ENCODE peak calls at places on chromosomes 13 and 19, in nine cellular contexts. P is neural progenitor cell, C is pancreas, A is GM23338, I is heart right ventricle, Y is neuronal stem cell, K is keratinocyte, V is aorta, L is coronary artery. D is an unnamed sample.

GRCh38 chr19:22619932-22620331 is 14.2 kb upstream of the ZNF492 start:
- DNase-seq in P (no peak), C (no peak), A (no peak), I (no peak), Y (no peak), K (no peak), V (no peak), L (peak; percentile 47), D (no peak)

GRCh38 chr13:33676045-33676699 is 141.8 kb upstream of the RFC3 start:
- DNase-seq in P (no peak), C (peak; percentile 61), A (no peak), I (peak; percentile 18), Y (no peak), K (no peak), V (no peak), L (no peak), D (no peak)

GRCh38 chr13:76965759-76966421 is 17.6 kb downstream of the ACOD1 start:
- DNase-seq in P (no peak), C (no peak), A (no peak), I (peak; percentile 63), Y (no peak), K (no peak), V (peak; percentile 85), L (no peak), D (no peak)

GRCh38 chr13:110652755-110653154 is 37.4 kb downstream of the NAXD start:
- DNase-seq in P (no peak), C (no peak), A (no peak), I (no peak), Y (no peak), K (no peak), V (no peak), L (no peak), D (no peak)

GRCh38 chr13:94248454-94249233 is 230.8 kb downstream of the DCT start:
- DNase-seq in P (no peak), C (no peak), A (no peak), I (no peak), Y (no peak), K (no peak), V (no peak), L (no peak), D (no peak)

GRCh38 chr19:7535993-7536685 is 622 bp downstream of the PNPLA6 start:
- DNase-seq in P (no peak), C (no peak), A (peak; percentile 69), I (no peak), Y (no peak), K (no peak), V (no peak), L (no peak), D (no peak)

GRCh38 chr19:49858591-49858985 is 7.6 kb downstream of the PTOV1 start:
- DNase-seq in P (no peak), C (no peak), A (no peak), I (no peak), Y (no peak), K (no peak), V (no peak), L (no peak), D (no peak)

GRCh38 chr19:58570770-58571574 is 2.2 kb downstream of the MZF1 start:
- DNase-seq in P (no peak), C (peak; percentile 13), A (no peak), I (peak; percentile 5), Y (no peak), K (no peak), V (peak; percentile 51), L (no peak), D (no peak)

GRCh38 chr13:110869231-110869804 is 45.6 kb downstream of the ANKRD10 start:
- DNase-seq in P (no peak), C (no peak), A (peak; percentile 24), I (peak; percentile 61), Y (no peak), K (no peak), V (no peak), L (no peak), D (no peak)

GRCh38 chr13:49540552-49540951 is 44.8 kb downstream of the PHF11 start:
- DNase-seq in P (peak; percentile 5), C (no peak), A (no peak), I (no peak), Y (peak; percentile 35), K (no peak), V (no peak), L (no peak), D (no peak)

GRCh38 chr13:45411631-45412030 is 6.5 kb downstream of the SLC25A30 start:
- DNase-seq in P (no peak), C (no peak), A (no peak), I (no peak), Y (no peak), K (no peak), V (no peak), L (no peak), D (no peak)

GRCh38 chr13:101946411-101946810 is 455.4 kb downstream of the FGF14 start:
- DNase-seq in P (no peak), C (no peak), A (no peak), I (no peak), Y (no peak), K (no peak), V (no peak), L (no peak), D (no peak)

GRCh38 chr19:46603195-46603637 is 2.1 kb downstream of the CALM3 start:
- DNase-seq in P (no peak), C (peak; percentile 85), A (no peak), I (no peak), Y (no peak), K (no peak), V (peak; percentile 42), L (no peak), D (no peak)

GRCh38 chr13:51262501-51263211 is 40.5 kb downstream of the FAM124A start:
- DNase-seq in P (peak; percentile 55), C (no peak), A (no peak), I (no peak), Y (no peak), K (no peak), V (no peak), L (no peak), D (no peak)

DNA sequence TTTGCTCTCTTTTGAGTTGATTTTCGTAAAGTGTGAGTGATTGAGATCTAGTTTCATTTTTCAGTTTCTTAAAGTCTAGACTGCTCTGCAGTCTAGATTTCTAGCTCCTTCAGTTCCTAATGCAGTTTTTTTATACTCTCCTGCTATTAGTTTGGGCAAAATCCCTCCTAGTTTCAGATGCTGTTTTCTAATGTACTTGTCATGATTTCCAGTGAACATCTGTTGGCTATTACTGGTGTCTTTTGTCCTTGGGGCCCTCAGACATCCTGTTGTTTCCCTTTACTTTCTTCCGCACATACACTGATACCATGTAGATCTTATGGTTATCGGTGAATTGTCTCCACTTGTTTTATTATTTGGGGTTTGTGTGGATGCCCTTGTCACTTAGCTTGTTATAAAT is 292.1 kb downstream of the TDRD3 start:
- DNase-seq in P (no peak), C (no peak), A (no peak), I (no peak), Y (no peak), K (no peak), V (no peak), L (no peak), D (no peak)
- H3K27ac ChIP-seq in P (no peak overlapping the region), C (no peak overlapping the region), A (no peak overlapping the region), I (no peak overlapping the region), Y (no peak overlapping the region), K (no peak overlapping the region), V (no peak overlapping the region), L (no peak overlapping the region), D (no peak overlapping the region)

GRCh38 chr13:30370146-30370545 is 52.1 kb upstream of the UBE2L5 start:
- DNase-seq in P (no peak), C (no peak), A (no peak), I (no peak), Y (no peak), K (no peak), V (no peak), L (no peak), D (no peak)
- H3K27ac ChIP-seq in P (no peak overlapping the region), C (no peak overlapping the region), A (no peak overlapping the region), I (no peak overlapping the region), Y (no peak overlapping the region), K (no peak overlapping the region), V (no peak overlapping the region), L (no peak overlapping the region), D (no peak overlapping the region)

GRCh38 chr19:9250630-9251029 is at the start of gene OR7E24:
- DNase-seq in P (no peak), C (no peak), A (no peak), I (no peak), Y (no peak), K (no peak), V (no peak), L (no peak), D (no peak)

GRCh38 chr19:9251236-9251635 is 506 bp downstream of the OR7E24 start:
- DNase-seq in P (no peak), C (no peak), A (no peak), I (no peak), Y (no peak), K (no peak), V (no peak), L (no peak), D (no peak)
- H3K27ac ChIP-seq in P (no peak overlapping the region), C (no peak overlapping the region), A (no peak overlapping the region), I (no peak overlapping the region), Y (no peak overlapping the region), K (no peak overlapping the region), V (no peak overlapping the region), L (no peak overlapping the region), D (no peak overlapping the region)

GRCh38 chr19:13797870-13798269 is 2.6 kb downstream of the ZSWIM4 start:
- DNase-seq in P (no peak), C (no peak), A (no peak), I (no peak), Y (no peak), K (no peak), V (peak; percentile 82), L (no peak), D (peak; percentile 34)
- H3K27ac ChIP-seq in P (no peak overlapping the region), C (no peak overlapping the region), A (no peak overlapping the region), I (no peak overlapping the region), Y (no peak overlapping the region), K (peak overlapping the region; percentile 91), V (no peak overlapping the region), L (peak overlapping the region; percentile 96), D (peak overlapping the region; percentile 97)

DNA sequence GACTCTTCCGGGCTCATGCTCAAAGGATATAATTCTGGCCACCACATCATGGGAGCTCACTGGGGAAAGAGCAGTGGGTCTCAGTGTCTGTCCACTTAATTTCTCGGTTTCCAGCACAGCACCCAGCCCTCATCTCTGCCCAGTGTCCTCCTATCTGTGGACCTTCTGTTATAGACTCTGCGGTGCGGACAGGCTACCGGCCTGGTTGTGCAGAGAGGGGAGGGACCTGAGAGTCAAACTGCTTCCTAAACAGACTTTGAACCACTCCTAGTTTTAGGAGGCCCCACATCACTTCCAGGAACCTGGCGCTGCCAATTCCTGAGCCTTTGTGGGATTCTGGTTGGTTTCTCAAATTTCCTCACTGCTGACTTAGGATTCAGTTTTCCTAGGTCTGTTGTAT is 59.8 kb upstream of the MED4 start:
- DNase-seq in P (no peak), C (no peak), A (no peak), I (no peak), Y (no peak), K (no peak), V (no peak), L (no peak), D (no peak)
- H3K27ac ChIP-seq in P (no peak overlapping the region), C (no peak overlapping the region), A (no peak overlapping the region), I (no peak overlapping the region), Y (no peak overlapping the region), K (peak overlapping the region; percentile 95), V (no peak overlapping the region), L (peak overlapping the region; percentile 30), D (peak overlapping the region; percentile 92)

DNA sequence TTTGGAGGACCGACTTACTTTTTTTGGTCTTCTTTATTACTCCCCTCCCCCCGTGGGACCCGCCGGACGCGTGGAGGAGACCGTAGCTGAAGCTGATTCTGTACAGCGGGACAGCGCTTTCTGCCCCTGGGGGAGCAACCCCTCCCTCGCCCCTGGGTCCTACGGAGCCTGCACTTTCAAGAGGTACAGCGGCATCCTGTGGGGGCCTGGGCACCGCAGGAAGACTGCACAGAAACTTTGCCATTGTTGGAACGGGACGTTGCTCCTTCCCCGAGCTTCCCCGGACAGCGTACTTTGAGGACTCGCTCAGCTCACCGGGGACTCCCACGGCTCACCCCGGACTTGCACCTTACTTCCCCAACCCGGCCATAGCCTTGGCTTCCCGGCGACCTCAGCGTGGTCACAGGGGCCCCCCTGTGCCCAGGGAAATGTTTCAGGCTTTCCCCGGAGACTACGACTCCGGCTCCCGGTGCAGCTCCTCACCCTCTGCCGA is 409 bp downstream of the FOSB start:
- DNase-seq in P (peak; percentile 68), C (no peak), A (no peak), I (no peak), Y (no peak), K (no peak), V (peak; percentile 65), L (peak; percentile 86), D (no peak)
- H3K27ac ChIP-seq in P (no peak overlapping the region), C (peak overlapping the region; percentile 96), A (no peak overlapping the region), I (peak overlapping the region; percentile 89), Y (no peak overlapping the region), K (peak overlapping the region; percentile 100), V (no peak overlapping the region), L (peak overlapping the region; percentile 94), D (peak overlapping the region; percentile 72)

D was measured in epithelial cell of prostate.